ENCODE peak calls at places on chromosomes 13 and 19, in seven cellular contexts. C is cardiac muscle cell, Z is fibroblast of mammary gland, X is endothelial cell of umbilical vein, E is substantia nigra, U is NCI-H2029, R is astrocyte. P is an unnamed sample.

GRCh38 chr19:3682741-3683404 is 17.4 kb downstream of the PIP5K1C start:
- DNase-seq in C (peak; percentile 84), U (no peak), E (no peak), R (peak; percentile 67), Z (peak; percentile 78), X (peak; percentile 27), P (no peak)

GRCh38 chr19:2790194-2790556 is 4.9 kb downstream of the THOP1 start:
- DNase-seq in C (no peak), X (no peak), Z (no peak), R (no peak), U (no peak), E (no peak), P (no peak)

GRCh38 chr13:35764359-35765015 is 288.0 kb upstream of the MAB21L1 start:
- DNase-seq in E (no peak), Z (no peak), C (no peak), X (no peak), R (peak; percentile 74), U (no peak), P (no peak)

GRCh38 chr13:23715762-23716235 is 145.6 kb downstream of the TNFRSF19 start:
- DNase-seq in C (no peak), E (no peak), U (no peak), R (no peak), Z (no peak), X (no peak), P (peak; percentile 78)

GRCh38 chr19:38989066-38989605 is 13.6 kb upstream of the FBXO17 start:
- DNase-seq in X (no peak), C (no peak), R (peak; percentile 20), Z (no peak), E (no peak), U (no peak), P (peak; percentile 7)

GRCh38 chr19:10927691-10928562 is 512 bp downstream of the YIPF2 start:
- DNase-seq in R (no peak), Z (peak; percentile 15), E (no peak), U (no peak), C (no peak), X (no peak), P (no peak)

GRCh38 chr13:91066745-91067144 is 280.7 kb upstream of the MIR17HG start:
- DNase-seq in C (no peak), Z (no peak), R (no peak), U (no peak), E (no peak), X (no peak), P (no peak)

GRCh38 chr13:46721054-46721453 is 75.9 kb downstream of the ESD start:
- DNase-seq in X (peak; percentile 83), U (no peak), C (peak; percentile 68), E (no peak), R (no peak), Z (peak; percentile 57), P (peak; percentile 41)

GRCh38 chr13:42176286-42176685 is 95.7 kb upstream of the AKAP11 start:
- DNase-seq in R (no peak), X (no peak), U (no peak), C (no peak), Z (no peak), E (no peak), P (no peak)

GRCh38 chr19:964116-964520 is 20.0 kb upstream of the WDR18 start:
- DNase-seq in R (no peak), Z (no peak), C (no peak), U (no peak), X (no peak), E (no peak), P (no peak)

GRCh38 chr19:47075179-47075811 is 26.9 kb upstream of the TMEM160 start:
- DNase-seq in U (no peak), Z (no peak), E (no peak), R (no peak), X (no peak), C (no peak), P (no peak)

GRCh38 chr13:77918391-77919261 is at the start of gene EDNRB:
- DNase-seq in Z (peak; percentile 43), E (peak; percentile 31), X (peak; percentile 66), C (peak; percentile 52), R (peak; percentile 17), U (no peak), P (no peak)

GRCh38 chr19:6765738-6766356 is 1.4 kb downstream of the SH2D3A start:
- DNase-seq in Z (no peak), E (no peak), C (no peak), U (peak; percentile 89), R (no peak), X (no peak), P (peak; percentile 99)